ENCODE peak calls at places on chromosome 14, in eight cellular contexts. D is H9, P is astrocyte, I is mammary epithelial cell, K is fibroblast of lung, Y is OCI-LY7, G is PC-9, U is SK-N-SH. O is an unnamed sample. For H4K20me1, the result is how much of the 10 kb centered on the place peaks cover.

GRCh38 chr14:106670006-106670405 is 1143.6 kb downstream of the TMEM121 start:
- DNase-seq in Y (no peak), D (no peak), I (no peak), K (no peak), P (no peak), G (no peak), U (no peak), O (no peak)

GRCh38 chr14:72776701-72777255 is 117.1 kb downstream of the DPF3 start:
- DNase-seq in K (no peak), U (no peak), P (no peak), D (no peak), Y (no peak), G (no peak), I (no peak), O (peak)

GRCh38 chr14:69005432-69006148 is 26.5 kb upstream of the ACTN1 start:
- DNase-seq in D (peak), I (peak), P (peak), Y (no peak), G (peak), K (peak), U (peak), O (peak)

GRCh38 chr14:65502676-65503124 is 90.2 kb downstream of the FUT8 start:
- DNase-seq in I (peak), U (no peak), D (no peak), G (peak), Y (no peak), P (peak), K (peak), O (no peak)

GRCh38 chr14:96754162-96754844 is 42.9 kb upstream of the VRK1 start:
- DNase-seq in G (no peak), D (no peak), P (peak), K (no peak), I (peak), Y (no peak), U (no peak), O (no peak)

GRCh38 chr14:95464524-95464923 is 51.9 kb downstream of the SYNE3 start:
- DNase-seq in Y (peak), P (no peak), G (no peak), D (no peak), I (no peak), U (no peak), K (no peak), O (no peak)

GRCh38 chr14:41222581-41222980 is 384.1 kb upstream of the LRFN5 start:
- DNase-seq in U (no peak), Y (no peak), I (no peak), D (no peak), P (no peak), K (no peak), G (no peak), O (no peak)

GRCh38 chr14:65352964-65353530 is 59.5 kb upstream of the FUT8 start:
- DNase-seq in U (no peak), P (no peak), D (no peak), I (peak), G (peak), K (no peak), Y (peak), O (no peak)

GRCh38 chr14:95463173-95463901 is 53.1 kb downstream of the SYNE3 start:
- DNase-seq in G (no peak), K (no peak), D (no peak), I (no peak), U (no peak), Y (peak), P (no peak), O (no peak)

GRCh38 chr14:71056168-71056567 is 148.9 kb downstream of the PCNX1 start:
- DNase-seq in I (no peak), K (peak), P (no peak), Y (no peak), D (no peak), G (no peak), U (no peak), O (no peak)

GRCh38 chr14:59679872-59680271 is 103.3 kb upstream of the CCDC175 start:
- DNase-seq in I (no peak), P (no peak), K (no peak), D (no peak), U (no peak), Y (no peak), G (no peak), O (peak)

GRCh38 chr14:65164068-65164824 is 61.9 kb upstream of the MAX start:
- DNase-seq in P (no peak), U (peak), K (peak), I (no peak), G (peak), Y (peak), D (no peak), O (peak)

GRCh38 chr14:75609606-75610476 is 31.4 kb downstream of the FLVCR2 start:
- DNase-seq in K (peak), G (no peak), I (no peak), U (no peak), P (no peak), Y (no peak), D (no peak), O (no peak)

GRCh38 chr14:68910540-68910939 is 68.6 kb downstream of the ACTN1 start:
- DNase-seq in Y (peak), K (no peak), G (no peak), D (no peak), U (no peak), I (no peak), P (no peak), O (no peak)

GRCh38 chr14:31954991-31955390 is 122.1 kb upstream of the ARHGAP5 start:
- DNase-seq in Y (no peak), D (no peak), I (peak), P (no peak), K (no peak), U (no peak), G (no peak), O (no peak)

GRCh38 chr14:94787092-94787491 is 17.2 kb upstream of the GSC start:
- DNase-seq in G (no peak), I (no peak), P (no peak), U (no peak), D (no peak), Y (no peak), K (no peak), O (no peak)

GRCh38 chr14:99026471-99026870 is 245.5 kb downstream of the BCL11B start:
- DNase-seq in K (no peak), P (no peak), I (peak), D (no peak), Y (peak), G (no peak), U (no peak), O (no peak)

GRCh38 chr14:37903561-37904191 is 304.0 kb upstream of the SSTR1 start:
- DNase-seq in K (peak), G (peak), Y (peak), P (peak), I (peak), U (peak), D (no peak), O (peak)

GRCh38 chr14:102250636-102251035 is 54.3 kb downstream of the MOK start:
- DNase-seq in D (no peak), G (no peak), P (no peak), U (no peak), Y (no peak), I (no peak), K (no peak), O (no peak)

GRCh38 chr14:93078830-93079229 is 36.9 kb downstream of the ITPK1 start:
- DNase-seq in P (peak), G (no peak), K (no peak), Y (no peak), U (no peak), D (no peak), I (no peak), O (no peak)

GRCh38 chr14:84254205-84254788 is 1275.6 kb upstream of the FLRT2 start:
- DNase-seq in P (no peak), Y (no peak), D (peak), K (no peak), I (no peak), G (no peak), U (no peak), O (peak)

GRCh38 chr14:74085828-74086227 is 1.1 kb downstream of the LIN52 start:
- DNase-seq in U (no peak), P (no peak), Y (peak), I (peak), G (no peak), K (no peak), D (no peak), O (peak)

GRCh38 chr14:35661875-35662274 is 127.9 kb downstream of the INSM2 start:
- DNase-seq in Y (no peak), I (no peak), G (no peak), D (no peak), U (no peak), P (no peak), K (no peak), O (no peak)

GRCh38 chr14:97021001-97021400 is 223.8 kb downstream of the VRK1 start:
- DNase-seq in I (no peak), P (no peak), D (peak), Y (no peak), G (no peak), U (no peak), K (no peak), O (no peak)

GRCh38 chr14:102222009-102222575 is 82.4 kb downstream of the WDR20 start:
- DNase-seq in P (no peak), I (no peak), D (no peak), G (no peak), K (no peak), U (no peak), Y (no peak), O (no peak)

GRCh38 chr14:92895352-92895878 is 27.5 kb upstream of the CHGA start:
- DNase-seq in P (no peak), U (no peak), K (no peak), I (no peak), G (no peak), Y (no peak), D (no peak), O (no peak)

GRCh38 chr14:69079188-69079742 is 73.7 kb downstream of the DCAF5 start:
- DNase-seq in K (peak), G (peak), D (no peak), P (peak), I (peak), Y (no peak), U (no peak), O (peak)

GRCh38 chr14:105091335-105092123 is 26.3 kb upstream of the GPR132 start:
- DNase-seq in I (peak), Y (no peak), D (peak), K (no peak), G (peak), U (no peak), P (no peak), O (peak)

GRCh38 chr14:93729993-93730392 is 58.3 kb downstream of the PRIMA1 start:
- DNase-seq in D (no peak), U (no peak), P (no peak), G (no peak), Y (no peak), K (no peak), I (peak), O (no peak)

DNA sequence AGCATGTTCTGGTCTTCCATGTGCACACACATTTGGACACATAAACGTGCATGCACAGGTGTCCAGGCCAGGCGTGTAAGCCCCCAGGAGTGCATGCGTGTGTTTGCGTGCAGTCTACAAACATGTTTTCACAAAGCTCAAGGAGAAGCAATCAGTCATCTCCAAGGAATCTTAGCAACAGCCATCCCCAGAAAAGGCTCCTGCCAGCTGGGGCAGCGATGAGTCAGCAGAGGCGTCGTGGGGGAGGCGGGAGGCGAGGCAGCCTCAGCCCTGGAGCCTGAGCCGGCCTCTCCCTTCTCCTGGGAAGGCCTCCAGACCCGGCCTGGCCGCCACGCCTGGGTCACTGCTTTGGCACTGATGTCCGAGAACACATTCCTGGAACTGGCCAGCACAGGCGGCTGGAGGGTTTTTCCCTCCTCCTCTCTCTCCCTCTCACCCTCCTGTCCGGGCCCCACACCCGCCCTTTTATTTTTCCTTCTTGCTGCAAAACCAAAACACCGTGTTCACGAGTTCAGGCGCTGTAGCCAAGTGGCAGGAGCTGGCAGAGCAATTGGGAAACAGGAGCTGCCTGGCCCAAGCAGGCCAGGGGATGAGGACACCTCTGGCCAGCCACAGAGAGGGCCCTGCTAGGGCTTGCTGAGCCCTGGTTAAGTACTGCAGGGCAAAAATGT is 92.7 kb downstream of the LRRC74A start:
- DNase-seq in G (peak), P (peak), I (peak), K (peak), U (peak), D (peak), Y (no peak), O (peak)
- TF ChIP-seq CTCF in G (peak), P (no peak), I (peak), K (no peak), U (peak), D (no peak), Y (no peak), O (no peak)

DNA sequence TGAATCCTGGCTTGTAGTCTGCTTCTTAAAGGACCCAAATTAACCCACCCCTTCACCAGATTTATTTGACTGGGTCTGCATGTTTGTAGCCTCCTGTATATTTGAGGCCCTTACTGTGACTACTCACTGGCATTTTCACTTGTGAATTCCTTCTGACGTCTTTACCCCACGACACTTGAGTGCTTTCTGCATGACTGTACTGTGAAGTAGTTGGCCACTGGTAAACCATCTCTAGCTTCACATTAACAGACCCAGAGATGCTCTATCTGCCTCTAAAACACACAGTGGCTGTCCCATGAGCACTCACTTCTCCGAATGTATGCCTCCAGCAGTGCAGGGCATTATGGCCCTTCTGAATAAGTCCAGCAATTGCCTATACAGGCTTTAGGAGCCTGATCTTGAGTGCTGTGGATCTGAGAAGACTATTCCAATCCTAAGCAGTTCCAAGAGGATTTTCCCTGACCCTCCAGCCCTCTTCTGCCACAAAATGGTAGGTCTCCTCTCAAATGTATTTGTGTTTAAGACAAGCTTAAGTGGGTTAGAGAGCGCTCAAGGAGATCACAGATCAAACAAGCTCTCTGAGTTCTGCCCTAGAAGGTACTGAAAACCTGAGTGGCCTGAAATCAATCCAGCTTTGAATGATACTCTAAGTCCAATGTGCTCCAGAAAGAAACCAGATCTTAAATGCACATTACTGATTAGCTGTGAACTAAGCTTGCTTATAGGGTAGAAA is 534.7 kb downstream of the RPS29 start:
- DNase-seq in G (no peak), P (peak), D (no peak), I (no peak), K (no peak), Y (no peak), U (no peak), O (no peak)
- H4K20me1 ChIP-seq in G (under half), P (under half), D (under half), I (under half), K (under half), Y (under half), U (under half), O (under half)

GRCh38 chr14:90300649-90301048 is 31.1 kb downstream of the NRDE2 start:
- DNase-seq in G (no peak), I (no peak), Y (no peak), P (no peak), K (peak), U (no peak), D (no peak), O (no peak)

GRCh38 chr14:90302529-90303303 is 29.0 kb downstream of the NRDE2 start:
- DNase-seq in P (no peak), K (no peak), Y (no peak), U (no peak), G (no peak), I (no peak), D (no peak), O (no peak)

GRCh38 chr14:90301122-90301521 is 30.6 kb downstream of the NRDE2 start:
- DNase-seq in U (no peak), I (no peak), G (no peak), P (no peak), D (no peak), Y (no peak), K (no peak), O (no peak)

GRCh38 chr14:90303382-90303943 is 28.3 kb downstream of the NRDE2 start:
- DNase-seq in Y (no peak), I (no peak), G (no peak), K (no peak), P (no peak), D (no peak), U (no peak), O (peak)

DNA sequence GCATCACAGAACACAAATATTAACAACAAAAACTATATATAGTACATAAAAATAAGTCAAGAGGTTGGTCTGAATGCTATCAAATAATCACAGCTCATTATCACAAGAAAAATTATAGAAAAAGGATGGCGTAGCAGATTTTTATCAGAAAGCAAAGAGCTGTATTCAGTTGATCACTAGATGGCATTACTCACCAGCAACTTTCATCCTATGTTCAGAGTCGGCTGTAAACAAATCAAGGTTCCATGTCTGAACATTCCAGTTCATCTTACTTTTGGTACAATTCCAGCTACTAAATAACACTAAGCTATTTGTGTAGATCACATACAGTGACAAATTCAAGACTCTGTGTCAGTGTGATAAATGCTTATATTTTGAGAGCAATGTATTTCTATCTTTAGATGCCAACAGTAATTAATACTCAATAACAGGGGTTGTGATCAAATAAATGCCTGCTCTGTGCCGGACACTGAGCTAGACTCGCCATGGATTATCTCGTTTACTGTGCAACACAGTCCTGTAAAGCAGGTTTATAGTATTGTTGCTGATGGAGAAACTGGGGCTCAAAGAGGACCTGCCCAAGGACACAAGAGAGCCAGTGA is 30.1 kb downstream of the NRDE2 start:
- DNase-seq in G (no peak), P (peak), K (peak), Y (peak), U (peak), D (no peak), I (peak), O (peak)
- TF ChIP-seq CTCF in G (peak), P (peak), K (peak), Y (peak), U (peak), D (peak), I (peak), O (peak)

GRCh38 chr14:91354221-91354916 is 63.3 kb downstream of the CCDC88C start:
- DNase-seq in G (no peak), U (no peak), I (peak), D (no peak), P (peak), Y (peak), K (no peak), O (no peak)
- H4K20me1 ChIP-seq in G (under half), U (under half), I (under half), D (under half), P (under half), Y (under half), K (under half), O (under half)

DNA sequence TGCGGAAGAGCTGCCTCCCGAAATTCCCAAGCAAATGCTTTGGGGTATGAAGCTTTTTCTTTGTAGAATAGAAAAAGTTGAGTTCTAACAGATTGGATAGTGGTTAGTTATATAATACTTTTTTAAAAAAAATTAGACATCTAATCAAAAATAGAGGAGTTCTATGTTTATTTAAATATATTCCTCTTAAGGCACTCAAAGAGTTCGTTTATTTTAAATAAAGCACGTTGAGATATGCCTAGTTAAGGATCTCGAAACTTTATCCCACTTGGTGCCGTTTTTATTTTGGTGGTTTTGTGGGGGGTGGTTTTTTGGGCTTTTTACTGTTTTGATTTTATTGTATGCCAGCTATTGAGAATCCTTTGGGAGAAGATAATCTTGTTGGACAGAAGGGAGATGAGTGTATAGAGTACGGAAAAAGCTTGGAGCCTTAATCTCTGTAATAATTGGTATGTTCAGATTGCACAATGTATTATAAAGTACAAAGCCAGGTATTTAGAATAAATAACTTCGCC is 10.7 kb upstream of the SNAPC1 start:
- DNase-seq in I (no peak), D (no peak), K (no peak), Y (no peak), U (no peak), P (no peak), G (no peak), O (no peak)
- TF ChIP-seq CTCF in I (no peak), D (no peak), K (no peak), Y (no peak), U (no peak), P (no peak), G (no peak), O (no peak)

DNA sequence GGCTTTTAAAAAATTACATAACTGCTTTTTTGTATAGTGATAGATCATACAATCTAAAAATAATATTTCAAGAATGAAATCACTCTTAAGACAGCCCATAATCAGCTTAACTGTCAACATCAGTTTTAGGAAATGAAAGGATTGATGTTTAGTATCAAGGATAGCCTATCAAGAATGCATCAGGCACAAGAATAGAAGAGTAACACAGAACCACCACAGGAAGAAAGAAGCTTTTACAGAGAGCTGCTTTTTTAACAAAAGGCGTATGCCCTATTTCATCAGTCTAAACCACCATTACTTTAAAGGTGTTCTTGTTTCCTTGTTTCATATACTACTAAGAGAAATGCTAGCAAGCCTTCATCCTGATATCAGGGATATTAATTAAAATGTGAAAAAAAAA is 64.5 kb downstream of the MARK3 start:
- DNase-seq in Y (no peak), U (no peak), K (no peak), P (no peak), G (no peak), I (no peak), D (no peak), O (no peak)
- H4K20me1 ChIP-seq in Y (under half), U (under half), K (under half), P (half or more), G (half or more), I (under half), D (under half), O (under half)

GRCh38 chr14:100188392-100189030 is 29.1 kb upstream of the DEGS2 start:
- DNase-seq in D (no peak), I (no peak), U (no peak), Y (no peak), K (no peak), G (no peak), P (no peak), O (no peak)

GRCh38 chr14:100190126-100190525 is 30.7 kb upstream of the DEGS2 start:
- DNase-seq in P (no peak), U (no peak), I (peak), K (no peak), D (no peak), Y (no peak), G (no peak), O (no peak)

GRCh38 chr14:100192250-100192671 is 32.8 kb upstream of the DEGS2 start:
- DNase-seq in K (no peak), Y (no peak), G (no peak), P (no peak), U (no peak), I (no peak), D (no peak), O (no peak)

GRCh38 chr14:100191584-100192249 is 32.3 kb upstream of the DEGS2 start:
- DNase-seq in K (no peak), P (no peak), G (no peak), Y (no peak), D (no peak), I (no peak), U (no peak), O (no peak)

GRCh38 chr14:100187247-100187833 is 27.9 kb upstream of the DEGS2 start:
- DNase-seq in U (no peak), Y (no peak), P (no peak), I (no peak), D (no peak), K (no peak), G (no peak), O (peak)
- TF ChIP-seq CTCF in U (no peak), Y (no peak), P (no peak), I (no peak), D (no peak), K (no peak), G (no peak), O (no peak)